ENCODE peak calls at places on chromosomes 12 and 14, in eight cellular contexts. One of them, this sample, is unnamed.
A peak's percentile ranks its signal among the peaks of the same experiment; 100 is the strongest.

GRCh38 chr12:130752692-130753230 is 36.7 kb upstream of the RIMBP2 start:
- DNase-seq in suprapubic skin: no peak
- DNase-seq in A549: no peak
- DNase-seq in tibial nerve: no peak
- DNase-seq in stomach: no peak
- DNase-seq in SK-N-SH: peak; percentile 77
- DNase-seq in ovary: no peak
- DNase-seq in GM12878: no peak
- DNase-seq in this sample: no peak

GRCh38 chr14:102490456-102490855 is 19.1 kb downstream of the ANKRD9 start:
- DNase-seq in suprapubic skin: no peak
- DNase-seq in A549: no peak
- DNase-seq in tibial nerve: no peak
- DNase-seq in stomach: no peak
- DNase-seq in SK-N-SH: peak; percentile 30
- DNase-seq in ovary: no peak
- DNase-seq in GM12878: no peak
- DNase-seq in this sample: no peak

GRCh38 chr12:1832801-1833595 is 12.6 kb downstream of the LRTM2 start:
- DNase-seq in suprapubic skin: no peak
- DNase-seq in A549: no peak
- DNase-seq in tibial nerve: no peak
- DNase-seq in stomach: no peak
- DNase-seq in SK-N-SH: no peak
- DNase-seq in ovary: no peak
- DNase-seq in GM12878: no peak
- DNase-seq in this sample: no peak

GRCh38 chr14:33957299-33957698 is 6.4 kb upstream of the EGLN3 start:
- DNase-seq in suprapubic skin: no peak
- DNase-seq in A549: no peak
- DNase-seq in tibial nerve: no peak
- DNase-seq in stomach: no peak
- DNase-seq in SK-N-SH: no peak
- DNase-seq in ovary: no peak
- DNase-seq in GM12878: no peak
- DNase-seq in this sample: no peak

GRCh38 chr12:92928431-92928961 is 599 bp downstream of the EEA1 start:
- DNase-seq in suprapubic skin: peak; percentile 78
- DNase-seq in A549: peak; percentile 13
- DNase-seq in tibial nerve: peak; percentile 17
- DNase-seq in stomach: no peak
- DNase-seq in SK-N-SH: peak; percentile 77
- DNase-seq in ovary: peak; percentile 59
- DNase-seq in GM12878: no peak
- DNase-seq in this sample: no peak

GRCh38 chr14:67764496-67764895 is 51.9 kb downstream of the ZFYVE26 start:
- DNase-seq in suprapubic skin: no peak
- DNase-seq in A549: no peak
- DNase-seq in tibial nerve: no peak
- DNase-seq in stomach: no peak
- DNase-seq in SK-N-SH: no peak
- DNase-seq in ovary: no peak
- DNase-seq in GM12878: no peak
- DNase-seq in this sample: no peak

GRCh38 chr14:102811254-102811963 is 34.2 kb downstream of the TRAF3 start:
- DNase-seq in suprapubic skin: no peak
- DNase-seq in A549: no peak
- DNase-seq in tibial nerve: no peak
- DNase-seq in stomach: no peak
- DNase-seq in SK-N-SH: no peak
- DNase-seq in ovary: no peak
- DNase-seq in GM12878: no peak
- DNase-seq in this sample: no peak

GRCh38 chr12:56749853-56750252 is 2.3 kb downstream of the PRIM1 start:
- DNase-seq in suprapubic skin: no peak
- DNase-seq in A549: no peak
- DNase-seq in tibial nerve: no peak
- DNase-seq in stomach: no peak
- DNase-seq in SK-N-SH: no peak
- DNase-seq in ovary: no peak
- DNase-seq in GM12878: no peak
- DNase-seq in this sample: no peak

GRCh38 chr12:12927211-12928079 is 24.5 kb downstream of the GPRC5D start:
- DNase-seq in suprapubic skin: peak; percentile 83
- DNase-seq in A549: peak; percentile 93
- DNase-seq in tibial nerve: peak; percentile 36
- DNase-seq in stomach: peak; percentile 94
- DNase-seq in SK-N-SH: peak; percentile 66
- DNase-seq in ovary: peak; percentile 83
- DNase-seq in GM12878: peak; percentile 28
- DNase-seq in this sample: peak; percentile 81

GRCh38 chr14:95518045-95518751 is 1.7 kb upstream of the SYNE3 start:
- DNase-seq in suprapubic skin: peak; percentile 50
- DNase-seq in A549: no peak
- DNase-seq in tibial nerve: no peak
- DNase-seq in stomach: no peak
- DNase-seq in SK-N-SH: no peak
- DNase-seq in ovary: no peak
- DNase-seq in GM12878: no peak
- DNase-seq in this sample: no peak

GRCh38 chr14:99995700-99996356 is 69.4 kb upstream of the EVL start:
- DNase-seq in suprapubic skin: no peak
- DNase-seq in A549: peak; percentile 77
- DNase-seq in tibial nerve: peak; percentile 38
- DNase-seq in stomach: peak; percentile 77
- DNase-seq in SK-N-SH: peak; percentile 42
- DNase-seq in ovary: peak; percentile 36
- DNase-seq in GM12878: peak; percentile 89
- DNase-seq in this sample: no peak

GRCh38 chr12:1885605-1886245 is 32.7 kb downstream of the CACNA2D4 start:
- DNase-seq in suprapubic skin: no peak
- DNase-seq in A549: no peak
- DNase-seq in tibial nerve: no peak
- DNase-seq in stomach: no peak
- DNase-seq in SK-N-SH: no peak
- DNase-seq in ovary: no peak
- DNase-seq in GM12878: no peak
- DNase-seq in this sample: no peak

GRCh38 chr12:82413994-82414393 is 55.7 kb downstream of the METTL25 start:
- DNase-seq in suprapubic skin: no peak
- DNase-seq in A549: no peak
- DNase-seq in tibial nerve: no peak
- DNase-seq in stomach: no peak
- DNase-seq in SK-N-SH: no peak
- DNase-seq in ovary: no peak
- DNase-seq in GM12878: no peak
- DNase-seq in this sample: no peak

GRCh38 chr12:13141686-13142085 is 38.2 kb upstream of the GSG1 start:
- DNase-seq in suprapubic skin: no peak
- DNase-seq in A549: no peak
- DNase-seq in tibial nerve: no peak
- DNase-seq in stomach: no peak
- DNase-seq in SK-N-SH: no peak
- DNase-seq in ovary: no peak
- DNase-seq in GM12878: no peak
- DNase-seq in this sample: no peak

GRCh38 chr12:32362892-32363291 is 36.5 kb upstream of the FGD4 start:
- DNase-seq in suprapubic skin: no peak
- DNase-seq in A549: no peak
- DNase-seq in tibial nerve: no peak
- DNase-seq in stomach: no peak
- DNase-seq in SK-N-SH: no peak
- DNase-seq in ovary: no peak
- DNase-seq in GM12878: no peak
- DNase-seq in this sample: no peak

GRCh38 chr14:77120771-77121743 is 20.5 kb downstream of the ZDHHC22 start:
- DNase-seq in suprapubic skin: no peak
- DNase-seq in A549: no peak
- DNase-seq in tibial nerve: no peak
- DNase-seq in stomach: peak; percentile 53
- DNase-seq in SK-N-SH: no peak
- DNase-seq in ovary: no peak
- DNase-seq in GM12878: peak; percentile 97
- DNase-seq in this sample: no peak

GRCh38 chr14:80266930-80267329 is 55.6 kb upstream of the DIO2 start:
- DNase-seq in suprapubic skin: no peak
- DNase-seq in A549: no peak
- DNase-seq in tibial nerve: no peak
- DNase-seq in stomach: no peak
- DNase-seq in SK-N-SH: no peak
- DNase-seq in ovary: no peak
- DNase-seq in GM12878: no peak
- DNase-seq in this sample: no peak

GRCh38 chr14:60085085-60085484 is 6.6 kb upstream of the PCNX4 start:
- DNase-seq in suprapubic skin: no peak
- DNase-seq in A549: no peak
- DNase-seq in tibial nerve: no peak
- DNase-seq in stomach: no peak
- DNase-seq in SK-N-SH: no peak
- DNase-seq in ovary: no peak
- DNase-seq in GM12878: no peak
- DNase-seq in this sample: no peak

DNA sequence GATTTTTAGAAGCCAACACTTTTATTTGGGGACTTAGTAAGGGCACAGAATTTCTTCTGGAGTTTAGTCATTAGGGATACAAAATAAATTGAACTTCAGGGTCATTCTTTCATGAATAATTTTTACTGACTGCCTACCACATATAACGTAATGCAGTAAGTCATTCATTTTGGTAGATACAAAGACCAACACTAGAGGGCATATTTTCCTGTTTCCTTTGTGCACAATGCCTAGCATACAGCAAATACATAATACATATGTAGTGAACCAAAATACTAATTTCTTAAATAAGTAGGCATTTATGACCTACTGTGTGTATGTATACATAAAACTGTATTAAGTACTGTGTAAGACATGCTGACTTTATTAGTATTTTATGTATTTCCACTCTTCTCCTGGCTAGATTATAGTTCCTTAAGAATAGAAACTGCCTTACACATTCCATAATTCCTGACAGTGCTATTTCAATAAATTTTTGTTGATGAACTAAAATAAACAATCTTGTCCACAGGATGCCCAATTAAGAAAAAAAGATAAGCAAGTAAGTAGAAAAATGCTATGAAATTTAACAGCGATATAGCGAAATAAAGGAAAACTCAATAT is 47.9 kb downstream of the PPP1R12A start:
- DNase-seq in suprapubic skin: no peak
- DNase-seq in A549: no peak
- DNase-seq in tibial nerve: no peak
- DNase-seq in stomach: no peak
- DNase-seq in SK-N-SH: peak; percentile 6
- DNase-seq in ovary: no peak
- DNase-seq in GM12878: peak; percentile 23
- DNase-seq in this sample: no peak
- TF ChIP-seq CTCF in suprapubic skin: peak; percentile 37
- TF ChIP-seq CTCF in A549: peak; percentile 73
- TF ChIP-seq CTCF in tibial nerve: peak; percentile 38
- TF ChIP-seq CTCF in stomach: no peak
- TF ChIP-seq CTCF in SK-N-SH: peak; percentile 72
- TF ChIP-seq CTCF in ovary: peak; percentile 28
- TF ChIP-seq CTCF in GM12878: peak; percentile 57
- TF ChIP-seq CTCF in this sample: peak; percentile 50

GRCh38 chr14:20578784-20579502 is 8.9 kb downstream of the RNASE11 start:
- DNase-seq in suprapubic skin: no peak
- DNase-seq in A549: no peak
- DNase-seq in tibial nerve: no peak
- DNase-seq in stomach: no peak
- DNase-seq in SK-N-SH: no peak
- DNase-seq in ovary: no peak
- DNase-seq in GM12878: no peak
- DNase-seq in this sample: no peak
- H3K4me3 ChIP-seq in suprapubic skin: no peak overlapping the region
- H3K4me3 ChIP-seq in A549: no peak overlapping the region
- H3K4me3 ChIP-seq in tibial nerve: no peak overlapping the region
- H3K4me3 ChIP-seq in stomach: no peak overlapping the region
- H3K4me3 ChIP-seq in SK-N-SH: no peak overlapping the region
- H3K4me3 ChIP-seq in ovary: no peak overlapping the region
- H3K4me3 ChIP-seq in GM12878: no peak overlapping the region
- H3K4me3 ChIP-seq in this sample: no peak overlapping the region

DNA sequence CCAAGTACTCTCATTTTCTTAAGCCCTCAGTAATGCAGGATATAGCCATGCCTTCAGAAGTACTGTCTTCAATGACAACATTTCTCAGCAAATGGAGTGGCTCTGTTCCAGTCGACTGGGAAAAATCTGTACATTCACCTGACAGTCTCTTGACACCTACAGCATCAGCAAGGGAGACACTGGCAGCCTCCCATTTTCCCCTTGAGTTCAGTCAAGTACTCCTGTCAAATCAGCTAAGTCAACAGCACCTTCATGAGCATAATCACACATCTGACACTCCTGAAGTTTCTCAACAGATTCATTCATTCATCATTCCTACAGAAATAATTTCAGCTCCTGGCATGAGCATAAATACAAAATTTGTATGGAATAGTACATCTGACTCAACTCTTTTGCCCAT is 46.1 kb downstream of the INTS13 start:
- DNase-seq in suprapubic skin: no peak
- DNase-seq in A549: no peak
- DNase-seq in tibial nerve: no peak
- DNase-seq in stomach: no peak
- DNase-seq in SK-N-SH: no peak
- DNase-seq in ovary: no peak
- DNase-seq in GM12878: no peak
- DNase-seq in this sample: no peak
- TF ChIP-seq EP300 in suprapubic skin: no peak
- TF ChIP-seq EP300 in A549: no peak
- TF ChIP-seq EP300 in tibial nerve: no peak
- TF ChIP-seq EP300 in stomach: no peak
- TF ChIP-seq EP300 in SK-N-SH: no peak
- TF ChIP-seq EP300 in ovary: no peak
- TF ChIP-seq EP300 in GM12878: no peak
- TF ChIP-seq EP300 in this sample: no peak

DNA sequence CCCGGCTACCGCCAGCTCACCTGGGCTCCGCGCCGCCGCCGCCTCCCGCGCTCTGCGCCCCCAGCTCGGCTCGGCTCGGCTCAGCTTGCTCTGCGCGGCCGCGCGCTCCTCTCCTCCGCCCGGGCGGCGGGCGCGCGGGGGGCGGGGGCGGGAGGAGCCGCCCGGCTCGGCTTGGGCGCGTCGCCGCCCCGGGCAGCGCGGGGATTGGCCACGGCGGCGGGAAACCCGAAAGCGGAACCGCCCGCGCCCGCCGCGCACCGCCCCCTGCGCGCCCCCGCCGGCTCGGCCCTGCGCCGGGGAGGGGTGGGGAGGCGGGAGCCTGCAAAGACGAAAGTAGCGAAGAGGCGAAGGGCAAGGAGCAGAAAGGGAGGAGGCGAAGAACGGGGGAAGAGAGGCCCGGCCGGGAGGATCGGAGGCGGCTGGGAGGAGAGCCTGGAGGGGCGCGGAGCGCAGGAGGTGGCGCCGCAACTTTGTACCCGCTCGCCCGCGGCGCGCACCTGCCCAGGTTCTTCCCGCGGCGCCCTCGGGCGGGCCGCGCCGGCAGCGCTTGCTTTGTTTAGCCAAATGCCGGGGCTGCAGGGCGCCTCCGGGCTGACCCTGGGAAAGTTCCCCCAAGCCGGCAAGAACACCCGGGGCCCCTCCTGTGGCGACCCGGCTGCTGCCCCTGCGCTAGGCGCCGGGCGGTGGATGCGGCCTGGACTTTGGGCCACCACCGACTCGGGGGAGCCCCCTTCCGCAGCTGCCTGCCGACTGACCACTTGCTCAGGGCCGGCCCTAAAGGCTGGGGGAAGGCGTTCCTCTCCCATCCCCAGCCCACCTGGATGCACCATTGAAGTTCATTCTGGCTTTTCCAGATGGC is at the start of gene CAMKK2:
- DNase-seq in suprapubic skin: no peak
- DNase-seq in A549: peak; percentile 80
- DNase-seq in tibial nerve: peak; percentile 63
- DNase-seq in stomach: peak; percentile 89
- DNase-seq in SK-N-SH: peak; percentile 98
- DNase-seq in ovary: peak; percentile 84
- DNase-seq in GM12878: no peak
- DNase-seq in this sample: peak; percentile 98
- TF ChIP-seq CTCF in suprapubic skin: no peak
- TF ChIP-seq CTCF in A549: peak; percentile 24
- TF ChIP-seq CTCF in tibial nerve: no peak
- TF ChIP-seq CTCF in stomach: no peak
- TF ChIP-seq CTCF in SK-N-SH: no peak
- TF ChIP-seq CTCF in ovary: peak; percentile 26
- TF ChIP-seq CTCF in GM12878: peak; percentile 20
- TF ChIP-seq CTCF in this sample: no peak